ENCODE peak calls at places on chromosomes 16 and 17, in five cellular contexts. Y is prostate gland, Q is PC-3, M is fibroblast of pulmonary artery, K is spleen. X is an unnamed sample.
A peak's percentile ranks its signal among the peaks of the same experiment; 100 is the strongest.

GRCh38 chr16:53518550-53519416 is 15.8 kb upstream of the AKTIP start:
- DNase-seq in K (peak; percentile 92), Q (no peak), Y (no peak), M (peak; percentile 95), X (peak; percentile 23)

GRCh38 chr16:53220585-53220984 is 165.8 kb downstream of the CHD9 start:
- DNase-seq in Q (no peak), K (no peak), M (peak; percentile 60), Y (no peak), X (peak; percentile 26)

GRCh38 chr17:77106874-77107358 is 33.9 kb upstream of the SEC14L1 start:
- DNase-seq in Q (no peak), Y (no peak), K (no peak), M (no peak), X (no peak)

GRCh38 chr17:44804301-44805061 is 25.6 kb downstream of the GJC1 start:
- DNase-seq in M (no peak), Q (no peak), Y (no peak), K (no peak), X (peak; percentile 17)

GRCh38 chr17:57927048-57927723 is 28.0 kb downstream of the CUEDC1 start:
- DNase-seq in M (peak; percentile 65), K (no peak), Q (peak; percentile 85), Y (peak; percentile 86), X (peak; percentile 85)

GRCh38 chr17:79464310-79465010 is 146.4 kb downstream of the RBFOX3 start:
- DNase-seq in Y (no peak), Q (no peak), K (no peak), M (no peak), X (no peak)

GRCh38 chr16:21279501-21279900 is 1.4 kb upstream of the CRYM start:
- DNase-seq in K (no peak), M (no peak), Y (no peak), Q (no peak), X (no peak)

GRCh38 chr17:13476722-13477121 is 125.0 kb downstream of the HS3ST3A1 start:
- DNase-seq in Q (no peak), Y (no peak), K (no peak), M (peak; percentile 60), X (peak; percentile 28)

GRCh38 chr16:66502020-66502913 is 47.7 kb downstream of the TK2 start:
- DNase-seq in Y (no peak), M (peak; percentile 57), Q (no peak), K (no peak), X (no peak)

GRCh38 chr16:61791465-61791864 is 244.8 kb downstream of the CDH8 start:
- DNase-seq in Q (no peak), K (no peak), M (peak; percentile 27), Y (no peak), X (peak; percentile 13)

GRCh38 chr16:10681310-10682308 is 13.1 kb downstream of the TEKT5 start:
- DNase-seq in Y (no peak), Q (no peak), M (no peak), K (no peak), X (no peak)

GRCh38 chr17:37701424-37702020 is 43.3 kb downstream of the HNF1B start:
- DNase-seq in M (peak; percentile 17), K (no peak), Y (no peak), Q (peak; percentile 38), X (no peak)

GRCh38 chr16:30335598-30336474 is 19.3 kb downstream of the CD2BP2 start:
- DNase-seq in Y (no peak), M (peak; percentile 28), Q (peak; percentile 50), K (peak; percentile 75), X (no peak)

GRCh38 chr16:67194257-67194656 is 2.3 kb downstream of the E2F4 start:
- DNase-seq in M (no peak), Y (no peak), Q (no peak), K (no peak), X (no peak)

GRCh38 chr17:48545539-48545938 is 630 bp upstream of the HOXB2 start:
- DNase-seq in K (no peak), Y (no peak), M (no peak), Q (no peak), X (peak; percentile 34)

GRCh38 chr16:28591355-28591754 is 5.5 kb downstream of the SULT1A2 start:
- DNase-seq in M (no peak), K (no peak), Q (no peak), Y (no peak), X (no peak)

GRCh38 chr16:15701975-15702970 is 52.2 kb downstream of the NDE1 start:
- DNase-seq in Y (no peak), K (no peak), M (peak; percentile 25), Q (no peak), X (peak; percentile 63)

GRCh38 chr17:17748604-17749003 is 67.3 kb downstream of the RAI1 start:
- DNase-seq in M (no peak), Q (no peak), K (no peak), Y (no peak), X (no peak)

GRCh38 chr17:3683054-3683511 is 12.9 kb downstream of the P2RX5 start:
- DNase-seq in K (no peak), Y (no peak), M (peak; percentile 34), Q (peak; percentile 35), X (no peak)

GRCh38 chr16:59088401-59088800 is 354.3 kb upstream of the GOT2 start:
- DNase-seq in Y (no peak), M (no peak), K (no peak), Q (no peak), X (no peak)

GRCh38 chr17:49618112-49618611 is 42.5 kb downstream of the NXPH3 start:
- DNase-seq in K (no peak), Q (no peak), M (no peak), Y (no peak), X (peak; percentile 33)
- TF ChIP-seq CTCF in K (no peak), Q (no peak), M (no peak), Y (no peak), X (no peak)

GRCh38 chr16:20073203-20074088 is at the start of gene GPR139:
- DNase-seq in Q (no peak), Y (no peak), K (no peak), M (no peak), X (no peak)
- H3K4me3 ChIP-seq in Q (no peak within 1 kb of the TSS), Y (no peak within 1 kb of the TSS), K (no peak within 1 kb of the TSS), M (no peak within 1 kb of the TSS), X (no peak within 1 kb of the TSS)

DNA sequence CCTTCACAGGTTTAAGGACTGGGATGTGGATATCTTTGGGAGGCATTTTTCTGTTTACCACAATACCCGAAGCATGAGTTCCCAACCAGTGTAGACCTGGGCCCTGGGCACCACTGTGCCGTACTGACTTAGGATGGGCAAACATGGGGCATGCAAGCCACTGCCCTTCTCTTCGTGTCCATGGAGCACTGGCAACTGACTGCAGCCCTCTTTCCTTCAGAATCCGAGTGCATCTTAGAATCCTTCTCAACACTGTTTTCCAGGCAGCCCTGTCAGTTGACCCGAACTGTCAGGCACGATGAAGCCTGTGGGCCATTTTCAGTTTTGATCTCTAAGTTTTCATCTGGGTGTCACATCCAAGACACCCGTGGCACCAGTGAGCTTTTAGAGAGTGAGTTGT is 59.2 kb downstream of the SHISA6 start:
- DNase-seq in Q (no peak), K (no peak), M (no peak), Y (no peak), X (no peak)
- TF ChIP-seq CTCF in Q (no peak), K (no peak), M (no peak), Y (no peak), X (no peak)

GRCh38 chr17:59757043-59757824 is 49.8 kb downstream of the VMP1 start:
- DNase-seq in K (no peak), Q (no peak), M (no peak), Y (no peak), X (peak; percentile 20)
- H3K4me3 ChIP-seq in K (no peak overlapping the region), Q (no peak overlapping the region), M (no peak overlapping the region), Y (no peak overlapping the region), X (no peak overlapping the region)

GRCh38 chr16:12341423-12341822 is 364.9 kb downstream of the SNX29 start:
- DNase-seq in Y (no peak), K (no peak), M (peak; percentile 7), Q (peak; percentile 89), X (peak; percentile 52)
- TF ChIP-seq CTCF in Y (no peak), K (no peak), M (no peak), Q (peak; percentile 47), X (peak; percentile 34)

GRCh38 chr17:69916761-69917160 is 158.3 kb upstream of the KCNJ16 start:
- DNase-seq in M (no peak), Q (no peak), Y (no peak), K (no peak), X (no peak)

GRCh38 chr17:69908599-69909368 is 166.2 kb upstream of the KCNJ16 start:
- DNase-seq in K (no peak), Q (no peak), M (no peak), Y (no peak), X (no peak)

GRCh38 chr17:69909389-69909788 is 165.6 kb upstream of the KCNJ16 start:
- DNase-seq in Q (no peak), Y (no peak), M (no peak), K (no peak), X (no peak)

GRCh38 chr17:69913241-69914015 is 161.6 kb upstream of the KCNJ16 start:
- DNase-seq in K (no peak), Q (no peak), M (no peak), Y (no peak), X (peak; percentile 17)

GRCh38 chr17:69912819-69913218 is 162.2 kb upstream of the KCNJ16 start:
- DNase-seq in K (no peak), Q (no peak), M (no peak), Y (no peak), X (no peak)
- H3K4me3 ChIP-seq in K (no peak overlapping the region), Q (no peak overlapping the region), M (no peak overlapping the region), Y (no peak overlapping the region), X (no peak overlapping the region)

GRCh38 chr16:179431-179830 is 828 bp upstream of the HBQ1 start:
- DNase-seq in Q (no peak), K (no peak), Y (no peak), M (no peak), X (no peak)

GRCh38 chr16:181668-182021 is 1.4 kb downstream of the HBQ1 start:
- DNase-seq in K (no peak), Y (no peak), Q (peak; percentile 12), M (no peak), X (peak; percentile 9)

GRCh38 chr16:177981-178676 is 1.6 kb downstream of the HBA1 start:
- DNase-seq in M (no peak), Q (peak; percentile 25), Y (no peak), K (no peak), X (no peak)

GRCh38 chr16:180921-181667 is 835 bp downstream of the HBQ1 start:
- DNase-seq in K (peak; percentile 95), Q (peak; percentile 68), M (peak; percentile 67), Y (peak; percentile 50), X (peak; percentile 65)

GRCh38 chr16:180101-180920 is at the start of gene HBQ1:
- DNase-seq in M (peak; percentile 25), K (no peak), Y (no peak), Q (no peak), X (peak; percentile 11)
- TF ChIP-seq CTCF in M (no peak), K (no peak), Y (no peak), Q (no peak), X (peak; percentile 33)

GRCh38 chr16:46830417-46830901 is 521 bp downstream of the C16orf87 start:
- DNase-seq in K (peak; percentile 92), M (peak; percentile 8), Q (peak; percentile 5), Y (peak; percentile 24), X (peak; percentile 1)

GRCh38 chr16:46830902-46831647 is at the start of gene C16orf87:
- DNase-seq in Y (peak; percentile 88), Q (peak; percentile 86), K (peak; percentile 99), M (peak; percentile 94), X (peak; percentile 94)

GRCh38 chr16:46826618-46827017 is 4.4 kb downstream of the C16orf87 start:
- DNase-seq in M (peak; percentile 11), Y (no peak), K (no peak), Q (no peak), X (no peak)

GRCh38 chr16:46828292-46828691 is 2.7 kb downstream of the C16orf87 start:
- DNase-seq in Y (no peak), Q (no peak), M (no peak), K (no peak), X (no peak)

GRCh38 chr16:46828943-46829342 is 2.0 kb downstream of the C16orf87 start:
- DNase-seq in K (no peak), Y (no peak), Q (no peak), M (no peak), X (no peak)
- H3K4me3 ChIP-seq in K (no peak overlapping the region), Y (no peak overlapping the region), Q (peak overlapping the region; percentile 95), M (peak overlapping the region; percentile 87), X (peak overlapping the region; percentile 89)